ENCODE peak calls at places on chromosome 14, in eight cellular contexts. J is ascending aorta; Y is heart left ventricle; C is psoas muscle; W is uterus; S is left ventricle myocardium inferior; P is AG10803; Q is CD8-positive, alpha-beta T cell. Z is an unnamed sample.

GRCh38 chr14:39781466-39781865 is 349.2 kb upstream of the FBXO33 start:
- DNase-seq in J (no peak), Y (no peak), C (no peak), W (no peak), S (no peak), P (no peak), Q (no peak), Z (no peak)

GRCh38 chr14:91299483-91300115 is 55.1 kb upstream of the GPR68 start:
- DNase-seq in J (no peak), Y (no peak), C (no peak), W (no peak), S (no peak), P (no peak), Q (no peak), Z (no peak)

GRCh38 chr14:74952697-74953484 is 2.5 kb downstream of the PGF start:
- DNase-seq in J (no peak), Y (no peak), C (no peak), W (no peak), S (no peak), P (peak), Q (no peak), Z (no peak)

GRCh38 chr14:38098074-38098846 is 109.4 kb upstream of the SSTR1 start:
- DNase-seq in J (no peak), Y (no peak), C (no peak), W (no peak), S (no peak), P (peak), Q (no peak), Z (peak)

GRCh38 chr14:104239185-104239775 is 100.9 kb downstream of the KIF26A start:
- DNase-seq in J (no peak), Y (no peak), C (no peak), W (no peak), S (no peak), P (no peak), Q (no peak), Z (no peak)

GRCh38 chr14:21072781-21073339 is 2.8 kb downstream of the ARHGEF40 start:
- DNase-seq in J (no peak), Y (no peak), C (no peak), W (no peak), S (no peak), P (no peak), Q (no peak), Z (no peak)

GRCh38 chr14:105108516-105108864 is 43.3 kb upstream of the GPR132 start:
- DNase-seq in J (no peak), Y (no peak), C (no peak), W (no peak), S (no peak), P (no peak), Q (no peak), Z (no peak)

GRCh38 chr14:105180598-105181528 is at the start of gene NUDT14:
- DNase-seq in J (no peak), Y (peak), C (peak), W (no peak), S (peak), P (peak), Q (peak), Z (no peak)

GRCh38 chr14:76262591-76262990 is 110.9 kb downstream of the GPATCH2L start:
- DNase-seq in J (no peak), Y (no peak), C (no peak), W (no peak), S (no peak), P (no peak), Q (no peak), Z (no peak)

GRCh38 chr14:64706119-64706465 is 1.9 kb downstream of the PLEKHG3 start:
- DNase-seq in J (no peak), Y (no peak), C (no peak), W (no peak), S (no peak), P (no peak), Q (no peak), Z (no peak)

GRCh38 chr14:91252901-91253794 is 8.6 kb upstream of the GPR68 start:
- DNase-seq in J (no peak), Y (peak), C (no peak), W (no peak), S (peak), P (no peak), Q (no peak), Z (no peak)

GRCh38 chr14:85532981-85533820 is 3.3 kb downstream of the FLRT2 start:
- DNase-seq in J (no peak), Y (peak), C (peak), W (peak), S (peak), P (peak), Q (no peak), Z (peak)

GRCh38 chr14:61710853-61711817 is 15.8 kb downstream of the HIF1A start:
- DNase-seq in J (no peak), Y (no peak), C (no peak), W (no peak), S (no peak), P (no peak), Q (no peak), Z (no peak)

GRCh38 chr14:99318091-99318958 is 46.3 kb upstream of the BCL11B start:
- DNase-seq in J (no peak), Y (no peak), C (no peak), W (no peak), S (no peak), P (no peak), Q (no peak), Z (no peak)

GRCh38 chr14:50047274-50047676 is 69.1 kb downstream of the VCPKMT start:
- DNase-seq in J (no peak), Y (no peak), C (no peak), W (no peak), S (no peak), P (no peak), Q (no peak), Z (no peak)

GRCh38 chr14:90381011-90381790 is 15.6 kb upstream of the CALM1 start:
- DNase-seq in J (no peak), Y (no peak), C (peak), W (peak), S (no peak), P (peak), Q (no peak), Z (no peak)

GRCh38 chr14:72303930-72304329 is 371.7 kb downstream of the RGS6 start:
- DNase-seq in J (no peak), Y (no peak), C (peak), W (no peak), S (no peak), P (no peak), Q (no peak), Z (no peak)

GRCh38 chr14:67532998-67533753 is at the start of gene PLEKHH1:
- DNase-seq in J (no peak), Y (peak), C (peak), W (peak), S (peak), P (peak), Q (peak), Z (peak)

GRCh38 chr14:86865934-86866333 is 1127.0 kb downstream of the GALC start:
- DNase-seq in J (no peak), Y (no peak), C (no peak), W (no peak), S (no peak), P (no peak), Q (no peak), Z (no peak)

GRCh38 chr14:91388551-91388975 is 29.1 kb downstream of the CCDC88C start:
- DNase-seq in J (no peak), Y (no peak), C (peak), W (no peak), S (no peak), P (no peak), Q (no peak), Z (peak)

GRCh38 chr14:28152453-28153044 is 614.0 kb upstream of the FOXG1 start:
- DNase-seq in J (no peak), Y (no peak), C (no peak), W (no peak), S (no peak), P (no peak), Q (no peak), Z (no peak)

GRCh38 chr14:23829736-23830474 is 123.7 kb upstream of the DHRS4 start:
- DNase-seq in J (no peak), Y (no peak), C (no peak), W (no peak), S (no peak), P (peak), Q (no peak), Z (peak)

GRCh38 chr14:104551851-104552737 is 27.5 kb upstream of the C14orf180 start:
- DNase-seq in J (no peak), Y (peak), C (peak), W (no peak), S (peak), P (no peak), Q (no peak), Z (no peak)

GRCh38 chr14:95739356-95739755 is 25.4 kb upstream of the TCL1A start:
- DNase-seq in J (no peak), Y (no peak), C (no peak), W (no peak), S (no peak), P (no peak), Q (no peak), Z (no peak)

GRCh38 chr14:54438703-54439102 is 2.5 kb downstream of the CNIH1 start:
- DNase-seq in J (no peak), Y (no peak), C (no peak), W (no peak), S (no peak), P (no peak), Q (no peak), Z (no peak)

GRCh38 chr14:101821528-101821927 is 60.0 kb downstream of the PPP2R5C start:
- DNase-seq in J (no peak), Y (no peak), C (no peak), W (no peak), S (no peak), P (no peak), Q (peak), Z (no peak)

GRCh38 chr14:101823081-101823480 is 61.6 kb downstream of the PPP2R5C start:
- DNase-seq in J (no peak), Y (no peak), C (no peak), W (no peak), S (no peak), P (no peak), Q (no peak), Z (no peak)

GRCh38 chr14:101824339-101824727 is 62.8 kb downstream of the PPP2R5C start:
- DNase-seq in J (no peak), Y (no peak), C (no peak), W (no peak), S (no peak), P (peak), Q (no peak), Z (no peak)

GRCh38 chr14:101825797-101826196 is 64.3 kb downstream of the PPP2R5C start:
- DNase-seq in J (no peak), Y (no peak), C (no peak), W (no peak), S (no peak), P (no peak), Q (no peak), Z (no peak)

DNA sequence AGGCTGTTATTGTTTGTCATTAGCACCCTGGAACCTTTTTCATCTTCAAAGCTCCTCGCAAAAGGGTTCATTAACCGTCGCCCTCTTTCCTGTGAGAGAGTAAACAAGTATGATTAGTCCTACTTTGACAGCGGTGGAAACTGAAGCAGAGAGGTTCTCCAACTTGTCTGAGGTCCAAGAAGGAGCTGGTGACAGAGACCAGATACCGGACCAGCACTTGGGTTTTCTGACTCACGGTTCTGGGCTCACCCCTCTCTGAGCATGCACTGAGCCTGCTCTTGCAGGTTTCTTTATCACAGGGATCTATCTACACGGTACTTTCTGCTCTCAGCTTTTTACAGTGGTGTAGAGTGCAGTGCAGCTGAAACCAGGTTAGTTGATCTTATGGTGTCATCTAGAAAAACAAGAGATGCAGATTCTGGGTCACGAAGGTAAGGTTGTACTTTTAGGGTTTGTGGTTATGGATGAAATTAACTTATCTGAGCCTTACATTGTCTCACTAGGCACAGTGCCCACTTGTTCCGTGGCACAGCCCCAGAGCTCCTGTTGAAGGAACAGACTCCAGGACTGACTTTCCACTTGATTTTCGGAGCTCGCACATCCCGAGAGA is 62.1 kb downstream of the PPP2R5C start:
- DNase-seq in J (no peak), Y (no peak), C (no peak), W (peak), S (no peak), P (no peak), Q (peak), Z (no peak)
- H3K4me3 ChIP-seq in J (no peak), Y (peak), C (peak), W (peak), S (peak), P (no peak), Q (peak), Z (no peak)

DNA sequence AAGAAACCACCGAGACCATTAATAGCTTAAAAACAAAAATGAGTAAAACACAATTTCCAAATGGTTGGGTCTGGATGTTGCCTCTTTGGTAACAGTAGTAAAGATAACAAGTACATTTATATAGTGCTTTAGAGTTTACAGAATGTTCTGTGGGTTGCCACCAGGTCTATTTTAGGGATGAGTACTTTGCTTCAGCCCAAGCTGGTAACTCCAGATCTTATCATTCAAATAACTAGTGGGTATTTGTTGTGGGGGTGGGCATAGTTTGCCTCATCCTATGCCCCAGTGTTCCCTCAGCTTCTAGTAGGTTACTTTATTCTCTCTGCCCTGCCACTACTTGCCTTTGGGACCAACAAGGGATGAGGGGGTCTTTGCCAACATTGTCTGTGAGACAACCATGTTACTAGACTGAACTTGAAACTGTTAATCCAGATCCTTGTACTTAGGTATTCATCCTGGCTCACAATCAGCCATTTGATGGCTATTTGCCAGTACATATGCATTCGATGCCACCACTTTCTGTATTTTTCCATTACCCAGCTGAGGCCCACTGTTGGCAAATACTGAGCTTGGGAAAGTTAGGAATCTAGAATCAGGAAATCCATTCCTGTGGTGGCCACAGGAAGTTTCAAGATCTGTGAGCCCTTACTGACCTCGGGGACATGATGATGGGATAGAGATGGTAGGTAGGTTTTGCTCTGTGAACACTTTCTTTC is 17.6 kb upstream of the AKAP6 start:
- DNase-seq in J (no peak), Y (no peak), C (no peak), W (no peak), S (no peak), P (peak), Q (no peak), Z (no peak)
- TF ChIP-seq CTCF in J (no peak), Y (no peak), C (no peak), W (no peak), S (no peak), P (no peak), Q (no peak), Z (no peak)

GRCh38 chr14:102908766-102909455 is 13.6 kb upstream of the AMN start:
- DNase-seq in J (no peak), Y (no peak), C (peak), W (no peak), S (no peak), P (no peak), Q (no peak), Z (no peak)
- H3K4me3 ChIP-seq in J (no peak), Y (no peak), C (no peak), W (no peak), S (no peak), P (no peak), Q (no peak), Z (no peak)

DNA sequence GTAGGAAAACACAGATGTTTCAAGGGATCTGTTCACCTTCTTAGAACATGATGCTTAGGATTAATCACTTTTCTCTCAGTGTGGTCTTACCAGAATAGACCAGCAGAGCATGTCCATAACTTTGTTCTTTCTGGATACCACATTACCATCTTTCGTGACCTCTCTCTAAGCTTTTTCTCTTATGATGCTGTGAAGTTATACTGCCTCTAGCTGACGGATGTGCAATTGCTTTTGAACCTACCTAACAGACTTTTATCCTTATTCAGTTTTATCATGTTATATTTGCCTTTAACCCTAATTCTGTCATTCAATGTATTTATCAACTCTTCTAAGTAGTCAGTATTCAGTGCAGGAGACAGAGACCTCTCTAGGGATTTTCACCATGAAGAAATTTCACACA is 246.7 kb downstream of the DACT1 start:
- DNase-seq in J (no peak), Y (no peak), C (no peak), W (no peak), S (no peak), P (no peak), Q (no peak), Z (no peak)
- TF ChIP-seq CTCF in J (peak), Y (no peak), C (peak), W (no peak), S (peak), P (peak), Q (no peak), Z (no peak)

GRCh38 chr14:35123388-35123703 is 994 bp downstream of the PRORP start:
- DNase-seq in J (no peak), Y (no peak), C (no peak), W (no peak), S (no peak), P (no peak), Q (no peak), Z (no peak)

GRCh38 chr14:35122696-35123387 is 490 bp downstream of the PRORP start:
- DNase-seq in J (no peak), Y (no peak), C (no peak), W (no peak), S (no peak), P (peak), Q (no peak), Z (peak)

GRCh38 chr14:35121026-35121886 is 534 bp downstream of the PPP2R3C start:
- DNase-seq in J (no peak), Y (no peak), C (no peak), W (no peak), S (peak), P (peak), Q (no peak), Z (no peak)

GRCh38 chr14:35121887-35122695 is at the start of the genes PPP2R3C and PRORP:
- DNase-seq in J (peak), Y (peak), C (peak), W (peak), S (peak), P (peak), Q (peak), Z (peak)

DNA sequence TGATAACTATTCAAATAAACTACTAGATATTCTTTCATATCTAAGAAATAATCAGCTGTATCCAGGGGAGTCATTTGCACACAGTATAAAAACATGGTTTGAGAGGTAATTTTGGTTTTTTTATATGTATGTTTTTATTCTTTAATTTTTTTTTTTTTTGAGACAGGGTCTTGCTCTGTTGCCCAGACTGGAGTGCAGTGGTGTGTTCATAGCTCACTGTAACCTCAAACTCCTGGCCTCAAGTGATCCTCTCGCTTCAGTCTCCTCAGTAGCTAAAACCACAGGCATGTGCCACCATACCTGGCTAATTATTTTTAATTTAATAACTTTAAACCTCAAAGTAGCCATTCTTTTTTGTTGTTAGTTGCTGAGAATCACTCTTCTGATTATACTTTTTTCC is 1.8 kb downstream of the PRORP start:
- DNase-seq in J (no peak), Y (no peak), C (no peak), W (no peak), S (no peak), P (no peak), Q (no peak), Z (no peak)
- H3K4me3 ChIP-seq in J (peak), Y (no peak), C (no peak), W (no peak), S (no peak), P (no peak), Q (no peak), Z (no peak)

DNA sequence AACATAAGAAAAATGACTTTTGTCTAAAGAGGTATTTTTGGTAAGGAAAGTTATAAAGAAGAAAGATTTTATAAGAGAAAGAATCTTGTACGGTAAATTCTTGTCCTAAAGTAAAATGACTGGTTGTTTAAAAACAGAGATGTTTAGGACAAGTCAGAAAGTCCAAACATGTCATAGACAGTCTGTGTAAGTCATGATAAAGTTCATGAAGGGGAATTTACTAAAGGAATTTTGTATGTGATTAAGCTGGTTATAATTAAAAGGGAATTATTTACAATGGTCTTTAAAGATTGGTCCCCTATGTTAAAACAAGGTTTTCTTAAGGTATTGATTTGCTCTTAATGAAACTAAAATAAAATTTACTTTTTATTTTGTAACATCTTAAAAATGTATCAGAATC is 269.4 kb upstream of the CCDC196 start:
- DNase-seq in J (no peak), Y (no peak), C (no peak), W (no peak), S (no peak), P (no peak), Q (no peak), Z (no peak)
- TF ChIP-seq CTCF in J (no peak), Y (no peak), C (no peak), W (no peak), S (no peak), P (no peak), Q (no peak), Z (no peak)

DNA sequence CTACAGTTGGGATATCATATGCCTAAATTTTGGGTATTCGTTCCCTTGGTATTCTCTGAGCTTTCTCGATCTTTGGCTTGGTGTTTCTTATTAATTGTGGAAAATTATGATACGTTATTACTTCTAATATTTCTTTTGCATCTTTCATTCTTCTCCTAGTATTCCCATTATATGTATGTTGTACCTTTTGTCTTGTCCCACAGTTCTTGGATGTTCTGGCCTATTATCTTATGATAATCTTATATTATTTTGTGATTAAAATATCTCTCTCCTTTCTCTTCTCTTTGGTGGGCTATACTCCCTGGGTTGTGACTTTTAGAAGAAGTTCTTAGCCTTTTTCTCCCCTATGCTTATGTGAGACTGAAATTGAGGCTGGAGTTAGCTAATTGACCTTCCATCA is 25.2 kb downstream of the PTCSC3 start:
- DNase-seq in J (no peak), Y (no peak), C (no peak), W (no peak), S (no peak), P (no peak), Q (no peak), Z (no peak)
- H3K4me3 ChIP-seq in J (no peak), Y (no peak), C (no peak), W (no peak), S (no peak), P (no peak), Q (no peak), Z (no peak)

Z was measured in astrocyte of the spinal cord.